ENCODE peak calls at places on chromosomes 4 and X, in five cellular contexts. V is GM12878, Q is H1, L is K562, A is HepG2. B is an unnamed sample.

GRCh38 chr4:1379801-1380331 is 26.4 kb downstream of the NKX1-1 start:
- DNase-seq in V (no peak), Q (no peak), L (no peak), A (no peak), B (no peak)

GRCh38 chrX:9997524-9997923 is 30.4 kb downstream of the CLDN34 start:
- DNase-seq in V (peak), Q (no peak), L (no peak), A (no peak), B (no peak)

GRCh38 chrX:84339507-84340364 is 151.7 kb upstream of the RPS6KA6 start:
- DNase-seq in V (no peak), Q (no peak), L (peak), A (peak), B (peak)

GRCh38 chr4:56976878-56977320 is 507 bp downstream of the NOA1 start:
- DNase-seq in V (no peak), Q (peak), L (peak), A (peak), B (peak)

GRCh38 chr4:8393593-8394038 is 46.9 kb downstream of the ACOX3 start:
- DNase-seq in V (no peak), Q (no peak), L (no peak), A (no peak), B (peak)

GRCh38 chr4:175035907-175036306 is 117.7 kb downstream of the ADAM29 start:
- DNase-seq in V (peak), Q (no peak), L (no peak), A (no peak), B (no peak)

GRCh38 chrX:68355629-68355920 is 77.7 kb downstream of the OPHN1 start:
- DNase-seq in V (no peak), Q (no peak), L (no peak), A (peak), B (no peak)

GRCh38 chr4:38788327-38788726 is 5.5 kb upstream of the TLR10 start:
- DNase-seq in V (no peak), Q (no peak), L (no peak), A (no peak), B (no peak)

GRCh38 chr4:174255790-174256189 is 27.7 kb downstream of the FBXO8 start:
- DNase-seq in V (no peak), Q (no peak), L (no peak), A (no peak), B (no peak)

GRCh38 chr4:147518086-147518485 is 37.2 kb downstream of the EDNRA start:
- DNase-seq in V (no peak), Q (no peak), L (no peak), A (no peak), B (no peak)

GRCh38 chr4:69210911-69211310 is 3.6 kb downstream of the UGT2B11 start:
- DNase-seq in V (no peak), Q (no peak), L (no peak), A (no peak), B (no peak)

GRCh38 chr4:53479731-53480525 is 102.5 kb downstream of the FIP1L1 start:
- DNase-seq in V (no peak), Q (no peak), L (no peak), A (no peak), B (no peak)

DNA sequence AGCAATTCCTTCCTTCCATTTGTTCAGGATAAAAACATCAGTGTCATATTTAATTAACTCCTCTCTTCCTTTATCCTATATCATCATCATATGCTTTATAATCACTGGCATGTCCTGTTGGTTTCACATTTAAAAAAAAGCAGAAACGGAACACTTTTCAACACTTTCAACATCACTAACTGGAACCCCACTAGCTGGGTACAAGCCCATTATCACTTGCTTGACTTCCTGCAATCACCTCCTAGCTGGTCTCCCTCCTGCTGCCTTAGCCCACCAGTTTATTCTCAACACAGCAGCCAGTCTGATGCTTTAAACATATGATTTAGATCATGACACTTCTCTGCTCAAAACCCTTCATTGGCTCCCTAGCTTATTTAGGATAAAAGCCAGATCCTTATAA is 116.4 kb upstream of the LSM6 start:
- DNase-seq in V (peak), Q (no peak), L (no peak), A (no peak), B (no peak)
- TF ChIP-seq GABPA in V (no peak), Q (no peak), L (no peak), A (no peak), B (no peak)

GRCh38 chrX:120145295-120145925 is 13.0 kb upstream of the RHOXF2 start:
- DNase-seq in V (no peak), Q (no peak), L (no peak), A (no peak), B (no peak)

GRCh38 chrX:120140293-120140981 is 18.0 kb upstream of the RHOXF2 start:
- DNase-seq in V (no peak), Q (no peak), L (no peak), A (no peak), B (no peak)

GRCh38 chrX:120147537-120147936 is 10.9 kb upstream of the RHOXF2 start:
- DNase-seq in V (no peak), Q (no peak), L (no peak), A (no peak), B (no peak)

GRCh38 chrX:120144178-120144844 is 14.1 kb upstream of the RHOXF2 start:
- DNase-seq in V (no peak), Q (peak), L (peak), A (no peak), B (no peak)
- TF ChIP-seq MAX in V (no peak), Q (no peak), L (no peak), A (no peak), B (no peak)

GRCh38 chrX:48083212-48083611 is 11.8 kb upstream of the ZNF630 start:
- DNase-seq in V (no peak), Q (peak), L (peak), A (peak), B (peak)
- TF ChIP-seq GABPA in V (no peak), Q (no peak), L (no peak), A (no peak), B (no peak)

GRCh38 chr4:108171541-108172230 is 3.0 kb upstream of the LEF1 start:
- DNase-seq in V (no peak), Q (peak), L (no peak), A (no peak), B (peak)
- TF ChIP-seq MAX in V (no peak), Q (no peak), L (no peak), A (no peak), B (no peak)

GRCh38 chrX:130094712-130095111 is 15.6 kb downstream of the ELF4 start:
- DNase-seq in V (no peak), Q (no peak), L (no peak), A (no peak), B (no peak)
- TF ChIP-seq GABPA in V (no peak), Q (no peak), L (no peak), A (no peak), B (no peak)

DNA sequence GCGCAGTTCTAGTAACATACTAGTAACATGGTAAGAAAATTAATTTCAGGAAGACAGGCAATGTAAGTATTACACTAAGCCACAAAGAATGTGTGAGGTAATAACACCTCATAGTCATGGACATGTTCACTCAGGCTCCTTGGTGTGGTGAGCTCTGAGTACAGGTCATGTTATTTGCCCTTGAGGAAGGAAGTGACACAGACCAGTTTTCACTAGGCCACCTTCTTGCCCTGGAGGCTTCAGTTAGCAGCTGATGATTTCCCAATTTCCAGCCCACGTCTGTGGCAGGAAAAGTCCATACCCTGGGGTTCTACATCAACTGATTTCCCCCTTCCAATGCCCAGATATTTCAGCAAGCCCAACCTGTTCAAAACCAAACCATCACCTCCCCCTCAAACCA is 6.7 kb downstream of the APOO start:
- DNase-seq in V (no peak), Q (no peak), L (no peak), A (peak), B (no peak)
- TF ChIP-seq MAX in V (no peak), Q (no peak), L (no peak), A (no peak), B (no peak)

GRCh38 chrX:12058087-12058486 is 80.2 kb upstream of the FRMPD4 start:
- DNase-seq in V (no peak), Q (no peak), L (no peak), A (no peak), B (no peak)
- TF ChIP-seq GABPA in V (no peak), Q (no peak), L (no peak), A (no peak), B (no peak)

DNA sequence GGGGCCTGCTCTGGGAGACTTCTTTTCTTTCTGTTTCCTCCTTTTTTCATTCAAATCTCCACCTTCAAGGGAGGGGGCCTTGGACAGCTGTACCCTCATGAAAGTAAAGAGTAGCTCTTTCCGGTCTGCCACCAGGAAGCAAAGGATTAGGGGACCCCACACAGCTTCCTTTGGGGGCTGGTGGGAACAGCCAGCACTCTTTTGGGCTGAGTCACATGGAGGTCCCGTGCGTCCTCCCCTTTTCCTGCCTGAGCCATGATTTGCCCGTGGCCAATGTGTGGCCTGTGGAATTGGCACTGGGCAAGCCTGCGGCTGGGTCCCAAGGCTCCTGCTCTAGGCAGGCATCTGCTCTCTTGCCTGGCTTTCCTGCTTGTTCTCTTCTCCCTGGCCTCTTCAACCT is 65.5 kb downstream of the FHDC1 start:
- DNase-seq in V (no peak), Q (no peak), L (no peak), A (no peak), B (no peak)
- TF ChIP-seq MAX in V (no peak), Q (no peak), L (no peak), A (no peak), B (no peak)

GRCh38 chrX:86133761-86134160 is 14.5 kb upstream of the DACH2 start:
- DNase-seq in V (no peak), Q (no peak), L (no peak), A (no peak), B (peak)
- TF ChIP-seq GABPA in V (no peak), Q (no peak), L (no peak), A (no peak), B (no peak)

GRCh38 chrX:74557378-74557777 is 57.0 kb downstream of the RLIM start:
- DNase-seq in V (no peak), Q (no peak), L (no peak), A (no peak), B (no peak)
- TF ChIP-seq MAX in V (no peak), Q (no peak), L (no peak), A (no peak), B (no peak)